ENCODE peak calls at places on chromosomes 4 and X, in five cellular contexts. T is cardiac muscle cell; Y is fibroblast of mammary gland; G is stimulated activated CD8-positive, alpha-beta memory T cell treated with anti-CD3 and anti-CD28 coated beads, Interleukin-15, amount 100 ng/mL, for 1 hour; P is ACHN. Q is an unnamed sample.
A peak's percentile ranks its signal among the peaks of the same experiment; 100 is the strongest.

GRCh38 chrX:40366661-40367060 is 214.1 kb upstream of the ATP6AP2 start:
- DNase-seq in T (no peak), G (no peak), Y (no peak), P (no peak), Q (no peak)

GRCh38 chr4:181548873-181549541 is 694.2 kb upstream of the TENM3 start:
- DNase-seq in Y (peak; percentile 96), P (peak; percentile 52), T (peak; percentile 77), G (no peak), Q (peak; percentile 68)

GRCh38 chr4:52915131-52915645 is 53.1 kb downstream of the RASL11B start:
- DNase-seq in P (no peak), G (no peak), T (no peak), Y (peak; percentile 64), Q (no peak)

GRCh38 chrX:103063191-103063845 is 653 bp downstream of the BEX1 start:
- DNase-seq in Y (peak; percentile 30), P (peak; percentile 19), G (no peak), T (peak; percentile 54), Q (peak; percentile 18)

GRCh38 chr4:56843421-56843899 is 22.0 kb upstream of the SPINK2 start:
- DNase-seq in P (no peak), G (no peak), T (peak; percentile 61), Y (no peak), Q (no peak)

GRCh38 chr4:2942532-2943363 is 20.5 kb downstream of the NOP14 start:
- DNase-seq in T (no peak), Y (no peak), G (no peak), P (no peak), Q (no peak)

GRCh38 chr4:124934921-124935320 is 222.4 kb upstream of the ANKRD50 start:
- DNase-seq in P (no peak), G (no peak), Y (no peak), T (no peak), Q (no peak)

GRCh38 chr4:121648518-121648917 is 48.3 kb downstream of the ANXA5 start:
- DNase-seq in P (no peak), G (no peak), Y (peak; percentile 75), T (peak; percentile 59), Q (no peak)

GRCh38 chrX:154717824-154718223 is 33.1 kb downstream of the GAB3 start:
- DNase-seq in T (peak; percentile 72), Y (peak; percentile 68), P (no peak), G (no peak), Q (peak; percentile 76)

GRCh38 chr4:132180020-132180427 is 969.1 kb upstream of the PCDH10 start:
- DNase-seq in Y (peak; percentile 46), G (no peak), T (peak; percentile 27), P (peak; percentile 64), Q (peak; percentile 78)

GRCh38 chrX:20063716-20064351 is 52.9 kb downstream of the MAP7D2 start:
- DNase-seq in P (no peak), G (no peak), T (peak; percentile 2), Y (peak; percentile 10), Q (no peak)

GRCh38 chr4:81498046-81498445 is 26.3 kb upstream of the RASGEF1B start:
- DNase-seq in Y (no peak), G (no peak), P (no peak), T (no peak), Q (no peak)

GRCh38 chrX:153499876-153500275 is 5.1 kb downstream of the BGN start:
- DNase-seq in P (no peak), Y (no peak), T (no peak), G (no peak), Q (no peak)

GRCh38 chrX:150621652-150622051 is 53.2 kb downstream of the MTM1 start:
- DNase-seq in P (no peak), Y (no peak), G (no peak), T (no peak), Q (no peak)

GRCh38 chr4:128862608-128863313 is 53.3 kb downstream of the JADE1 start:
- DNase-seq in P (no peak), G (no peak), Y (no peak), T (no peak), Q (no peak)

GRCh38 chrX:65697915-65698796 is 30.7 kb downstream of the MSN start:
- DNase-seq in P (no peak), G (peak; percentile 33), T (peak; percentile 40), Y (no peak), Q (no peak)

GRCh38 chr4:72094054-72094780 is 62.4 kb downstream of the NPFFR2 start:
- DNase-seq in G (no peak), Y (no peak), P (no peak), T (no peak), Q (no peak)

Q was measured in astrocyte of the cerebellum.